ENCODE peak calls at places on chromosome 1, in seven cellular contexts. One of them, this sample, is unnamed.

GRCh38 chr1:207049974-207050391 is 1.0 kb downstream of the YOD1 start:
- DNase-seq in HEK293T: peak; percentile 28
- DNase-seq in Calu3: peak; percentile 62
- DNase-seq in M059J: peak; percentile 69
- DNase-seq in AG09319: no peak
- DNase-seq in mucosa of gallbladder: peak; percentile 62
- DNase-seq in AG04450: no peak
- DNase-seq in this sample: peak; percentile 78

GRCh38 chr1:70667771-70668170 is 256.7 kb downstream of the CTH start:
- DNase-seq in HEK293T: no peak
- DNase-seq in Calu3: no peak
- DNase-seq in M059J: peak; percentile 61
- DNase-seq in AG09319: no peak
- DNase-seq in mucosa of gallbladder: peak; percentile 69
- DNase-seq in AG04450: no peak
- DNase-seq in this sample: no peak

GRCh38 chr1:153777648-153778047 is 2.4 kb downstream of the SLC27A3 start:
- DNase-seq in HEK293T: no peak
- DNase-seq in Calu3: no peak
- DNase-seq in M059J: no peak
- DNase-seq in AG09319: no peak
- DNase-seq in mucosa of gallbladder: no peak
- DNase-seq in AG04450: no peak
- DNase-seq in this sample: no peak

GRCh38 chr1:116811321-116811720 is 57.1 kb downstream of the CD2 start:
- DNase-seq in HEK293T: no peak
- DNase-seq in Calu3: no peak
- DNase-seq in M059J: no peak
- DNase-seq in AG09319: no peak
- DNase-seq in mucosa of gallbladder: no peak
- DNase-seq in AG04450: no peak
- DNase-seq in this sample: no peak

GRCh38 chr1:237677979-237678378 is 212.7 kb downstream of the ZP4 start:
- DNase-seq in HEK293T: no peak
- DNase-seq in Calu3: peak; percentile 8
- DNase-seq in M059J: peak; percentile 59
- DNase-seq in AG09319: no peak
- DNase-seq in mucosa of gallbladder: no peak
- DNase-seq in AG04450: peak; percentile 47
- DNase-seq in this sample: no peak

GRCh38 chr1:100528861-100529260 is 9.1 kb upstream of the GPR88 start:
- DNase-seq in HEK293T: no peak
- DNase-seq in Calu3: no peak
- DNase-seq in M059J: peak; percentile 31
- DNase-seq in AG09319: peak; percentile 66
- DNase-seq in mucosa of gallbladder: no peak
- DNase-seq in AG04450: peak; percentile 16
- DNase-seq in this sample: no peak

GRCh38 chr1:16961297-16962124 is 18.9 kb downstream of the MFAP2 start:
- DNase-seq in HEK293T: no peak
- DNase-seq in Calu3: no peak
- DNase-seq in M059J: no peak
- DNase-seq in AG09319: no peak
- DNase-seq in mucosa of gallbladder: no peak
- DNase-seq in AG04450: no peak
- DNase-seq in this sample: no peak

GRCh38 chr1:151416231-151416630 is 16.9 kb downstream of the PSMB4 start:
- DNase-seq in HEK293T: no peak
- DNase-seq in Calu3: no peak
- DNase-seq in M059J: peak; percentile 44
- DNase-seq in AG09319: peak; percentile 32
- DNase-seq in mucosa of gallbladder: no peak
- DNase-seq in AG04450: peak; percentile 46
- DNase-seq in this sample: no peak

GRCh38 chr1:100240013-100240412 is 9.6 kb downstream of the DBT start:
- DNase-seq in HEK293T: no peak
- DNase-seq in Calu3: no peak
- DNase-seq in M059J: no peak
- DNase-seq in AG09319: no peak
- DNase-seq in mucosa of gallbladder: no peak
- DNase-seq in AG04450: no peak
- DNase-seq in this sample: no peak

GRCh38 chr1:228377664-228378452 is 28.8 kb downstream of the TRIM11 start:
- DNase-seq in HEK293T: peak; percentile 75
- DNase-seq in Calu3: peak; percentile 40
- DNase-seq in M059J: no peak
- DNase-seq in AG09319: no peak
- DNase-seq in mucosa of gallbladder: no peak
- DNase-seq in AG04450: no peak
- DNase-seq in this sample: peak; percentile 34